ENCODE peak calls at places on chromosomes 12 and 14, in eight cellular contexts. Z is GM23248, N is PC-3, S is neural progenitor cell, Q is GM23338, O is HCT116, X is OCI-LY7, E is hepatocyte. C is an unnamed sample. For H3K36me3, the result is how much of the 10 kb centered on the place peaks cover.

GRCh38 chr12:43306066-43306465 is 245.9 kb downstream of the ADAMTS20 start:
- DNase-seq in Q (no peak), E (peak), N (peak), Z (peak), X (no peak), O (no peak), S (no peak), C (no peak)

GRCh38 chr12:16346931-16347330 is 514 bp upstream of the MGST1 start:
- DNase-seq in O (no peak), Q (no peak), Z (peak), N (no peak), X (no peak), E (peak), S (no peak), C (no peak)

GRCh38 chr14:98959410-98959809 is 312.6 kb downstream of the BCL11B start:
- DNase-seq in O (no peak), Q (no peak), Z (no peak), E (no peak), N (no peak), S (no peak), X (no peak), C (no peak)

GRCh38 chr12:4289334-4289878 is 15.8 kb downstream of the CCND2 start:
- DNase-seq in X (no peak), S (peak), E (no peak), N (no peak), Z (no peak), Q (no peak), O (no peak), C (no peak)

GRCh38 chr12:91111366-91112321 is at the start of gene LUM:
- DNase-seq in X (no peak), Z (peak), Q (peak), N (peak), O (no peak), S (peak), E (peak), C (no peak)

GRCh38 chr12:95205685-95206084 is 11.6 kb downstream of the FGD6 start:
- DNase-seq in Q (peak), X (no peak), Z (peak), O (no peak), N (peak), E (peak), S (peak), C (peak)

GRCh38 chr12:14854586-14855163 is 11.3 kb upstream of the ART4 start:
- DNase-seq in Z (peak), E (no peak), S (no peak), N (peak), O (no peak), Q (no peak), X (peak), C (no peak)

GRCh38 chr12:57031228-57031670 is 14.9 kb upstream of the TAC3 start:
- DNase-seq in E (no peak), N (no peak), X (peak), Z (no peak), Q (peak), O (peak), S (no peak), C (peak)

GRCh38 chr14:96741151-96741977 is 55.8 kb upstream of the VRK1 start:
- DNase-seq in Q (peak), Z (peak), E (peak), O (no peak), N (peak), X (peak), S (peak), C (peak)

GRCh38 chr12:111040690-111041089 is 120.3 kb upstream of the MYL2 start:
- DNase-seq in S (no peak), Z (no peak), E (no peak), N (no peak), Q (no peak), O (no peak), X (no peak), C (no peak)

GRCh38 chr14:95979339-95980042 is 59.7 kb upstream of the C14orf132 start:
- DNase-seq in Z (peak), Q (peak), E (no peak), O (no peak), N (no peak), S (peak), X (peak), C (no peak)

GRCh38 chr12:26658991-26659390 is 174.0 kb downstream of the ITPR2 start:
- DNase-seq in Q (no peak), S (no peak), O (no peak), E (no peak), Z (peak), N (no peak), X (no peak), C (no peak)

GRCh38 chr12:123278150-123278627 is 6.5 kb upstream of the CDK2AP1 start:
- DNase-seq in E (no peak), O (no peak), N (no peak), Z (no peak), S (no peak), Q (no peak), X (peak), C (peak)

GRCh38 chr14:32329146-32329545 is at the start of gene AKAP6:
- DNase-seq in O (no peak), Q (peak), S (peak), E (no peak), X (no peak), Z (peak), N (no peak), C (no peak)

GRCh38 chr12:7935464-7935772 is 569 bp downstream of the SLC2A3 start:
- DNase-seq in O (no peak), S (peak), X (no peak), N (no peak), Q (no peak), E (no peak), Z (peak), C (no peak)

GRCh38 chr14:56378474-56378873 is 201.1 kb upstream of the TMEM260 start:
- DNase-seq in E (no peak), S (no peak), N (peak), Q (no peak), X (no peak), Z (peak), O (no peak), C (no peak)

GRCh38 chr12:89663577-89664357 is 44.9 kb downstream of the ATP2B1 start:
- DNase-seq in N (peak), S (no peak), X (peak), Q (no peak), Z (peak), E (no peak), O (no peak), C (no peak)

GRCh38 chr12:52307836-52308806 is 13.1 kb downstream of the KRT83 start:
- DNase-seq in O (peak), E (peak), S (peak), X (no peak), Q (peak), N (peak), Z (peak), C (no peak)

GRCh38 chr12:69313209-69313608 is 35.0 kb upstream of the LYZ start:
- DNase-seq in O (no peak), X (no peak), S (no peak), Q (no peak), E (no peak), Z (no peak), N (no peak), C (no peak)

GRCh38 chr12:69304284-69304683 is 43.9 kb upstream of the LYZ start:
- DNase-seq in N (no peak), S (no peak), Z (no peak), O (no peak), Q (no peak), E (no peak), X (no peak), C (no peak)

GRCh38 chr12:69309461-69309860 is 38.7 kb upstream of the LYZ start:
- DNase-seq in E (no peak), Z (no peak), S (no peak), O (no peak), Q (no peak), N (no peak), X (no peak), C (no peak)
- TF ChIP-seq EZH2phosphoT487 in E (no peak), Z (no peak), S (no peak), O (no peak), Q (no peak), N (no peak), X (no peak), C (no peak)

GRCh38 chr12:32737715-32738114 is 18.0 kb downstream of the YARS2 start:
- DNase-seq in E (no peak), Q (peak), Z (no peak), S (no peak), X (no peak), O (no peak), N (no peak), C (no peak)

GRCh38 chr12:32742133-32742532 is 13.6 kb downstream of the YARS2 start:
- DNase-seq in X (no peak), N (no peak), E (no peak), O (no peak), Z (no peak), S (no peak), Q (no peak), C (no peak)

GRCh38 chr12:32739279-32739678 is 16.4 kb downstream of the YARS2 start:
- DNase-seq in E (no peak), Q (peak), Z (no peak), S (no peak), N (no peak), X (no peak), O (no peak), C (no peak)

GRCh38 chr12:32743264-32743663 is 12.4 kb downstream of the YARS2 start:
- DNase-seq in Q (no peak), Z (no peak), O (no peak), E (no peak), X (no peak), N (no peak), S (no peak), C (no peak)
- H3K36me3 ChIP-seq in Q (under half), Z (half or more), O (under half), E (under half), X (half or more), N (half or more), S (under half), C (under half)

GRCh38 chr12:115569694-115570093 is 707.8 kb downstream of the MED13L start:
- DNase-seq in Z (no peak), S (peak), Q (peak), N (no peak), O (no peak), E (no peak), X (no peak), C (no peak)

GRCh38 chr12:115572440-115572839 is 705.1 kb downstream of the MED13L start:
- DNase-seq in Z (peak), X (no peak), E (no peak), O (no peak), S (no peak), N (no peak), Q (peak), C (no peak)

GRCh38 chr12:115571027-115571426 is 706.5 kb downstream of the MED13L start:
- DNase-seq in X (no peak), S (no peak), Z (no peak), O (no peak), N (no peak), E (no peak), Q (no peak), C (no peak)

GRCh38 chr12:115571446-115571845 is 706.0 kb downstream of the MED13L start:
- DNase-seq in N (no peak), O (no peak), Q (no peak), Z (no peak), S (no peak), X (no peak), E (no peak), C (no peak)

GRCh38 chr12:115570271-115570777 is 707.2 kb downstream of the MED13L start:
- DNase-seq in S (peak), X (no peak), E (peak), Z (no peak), O (no peak), N (peak), Q (no peak), C (no peak)
- H3K4me3 ChIP-seq in S (no peak), X (no peak), E (no peak), Z (no peak), O (no peak), N (peak), Q (no peak), C (no peak)

GRCh38 chr12:1204581-1205121 is 213.6 kb downstream of the ERC1 start:
- DNase-seq in E (no peak), S (no peak), Z (peak), O (no peak), Q (no peak), X (peak), N (no peak), C (peak)
- TF ChIP-seq EZH2phosphoT487 in E (no peak), S (no peak), Z (no peak), O (no peak), Q (no peak), X (no peak), N (no peak), C (no peak)

DNA sequence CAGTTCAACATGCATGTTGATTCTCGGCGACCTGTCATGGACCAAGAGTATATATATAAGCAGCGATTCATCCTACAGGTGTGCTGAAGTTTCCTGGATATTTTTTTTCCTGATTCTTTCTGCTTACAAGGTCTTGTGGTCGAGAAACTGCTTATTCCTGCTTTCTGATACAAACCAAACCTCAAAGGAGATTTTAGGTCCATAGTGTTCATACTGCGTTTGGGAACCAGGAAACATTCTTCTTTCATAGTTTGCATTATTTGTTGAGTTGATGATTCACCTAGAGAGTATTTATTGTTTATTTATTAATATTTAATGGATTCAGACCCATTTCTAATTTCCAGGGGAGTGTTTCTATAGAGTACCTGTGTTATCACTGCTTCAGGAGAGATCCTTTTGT is 70.7 kb upstream of the ASPG start:
- DNase-seq in Q (no peak), S (no peak), O (no peak), N (peak), E (no peak), X (no peak), Z (no peak), C (no peak)
- H3K36me3 ChIP-seq in Q (under half), S (under half), O (under half), N (under half), E (under half), X (under half), Z (under half), C (under half)

GRCh38 chr12:117147639-117148038 is 42.6 kb downstream of the FBXO21 start:
- DNase-seq in X (no peak), S (no peak), E (no peak), Q (no peak), Z (no peak), O (no peak), N (no peak), C (no peak)
- H3K4me3 ChIP-seq in X (no peak), S (no peak), E (no peak), Q (no peak), Z (no peak), O (no peak), N (no peak), C (no peak)

DNA sequence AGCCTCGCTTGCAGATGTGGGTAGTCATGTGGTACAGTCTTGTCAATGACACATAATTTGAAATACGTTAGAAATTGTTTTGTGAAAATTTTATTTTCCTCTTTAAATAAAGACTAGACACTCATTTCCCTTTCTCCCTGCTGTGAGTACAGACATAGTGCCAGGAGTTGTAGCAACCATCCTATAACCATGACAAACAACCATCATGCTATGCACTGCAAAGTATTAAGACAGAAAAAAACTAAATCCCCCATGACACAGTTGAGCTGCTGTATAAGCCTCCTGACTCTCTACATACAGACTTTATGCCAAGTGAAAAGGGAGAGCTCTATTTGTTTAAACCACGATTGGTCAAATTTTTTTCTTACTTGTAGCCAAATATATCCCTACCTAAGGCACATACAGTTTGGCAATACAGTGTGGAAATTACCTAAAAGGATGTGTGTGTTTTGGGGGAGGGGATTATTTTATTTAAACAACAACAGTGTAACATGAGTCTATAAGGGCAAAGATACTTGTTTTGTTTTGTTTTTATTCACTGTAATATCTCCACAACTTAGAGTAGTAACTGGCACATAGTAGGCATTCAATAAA is 45.0 kb upstream of the KRR1 start:
- DNase-seq in O (no peak), X (no peak), S (no peak), N (peak), Q (no peak), E (no peak), Z (no peak), C (no peak)
- TF ChIP-seq EZH2phosphoT487 in O (no peak), X (no peak), S (no peak), N (no peak), Q (no peak), E (no peak), Z (no peak), C (no peak)

DNA sequence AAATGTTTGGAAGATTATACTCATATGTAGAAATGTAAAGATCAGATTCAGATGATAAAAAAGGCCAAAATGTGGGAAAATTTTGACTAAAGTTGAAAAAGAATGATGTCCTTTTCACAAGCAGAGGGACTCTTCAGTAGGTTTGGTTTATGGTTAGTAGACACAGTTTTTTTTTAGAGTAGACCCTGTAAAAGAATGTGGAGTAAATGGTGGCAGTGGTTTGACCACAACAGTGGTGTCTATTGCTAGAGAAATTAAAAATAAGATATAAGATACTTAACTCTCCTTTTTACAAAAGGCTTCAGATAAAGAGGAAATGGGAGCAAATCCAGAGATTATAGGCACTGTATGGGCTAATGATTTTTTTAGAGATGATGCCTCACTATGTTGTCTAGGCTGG is 21.8 kb downstream of the RAP1B start:
- DNase-seq in Q (no peak), E (no peak), O (no peak), N (no peak), Z (no peak), S (no peak), X (no peak), C (no peak)
- H3K36me3 ChIP-seq in Q (under half), E (under half), O (under half), N (under half), Z (under half), S (under half), X (half or more), C (under half)